ENCODE peak calls at places on chromosomes 7 and 10, in six cellular contexts. P, W, O, E, R and V are unnamed samples.

GRCh38 chr10:6737080-6737641 is 157.1 kb upstream of the PRKCQ start:
- DNase-seq in P (no peak), W (no peak), O (no peak), E (no peak), R (no peak), V (no peak)

GRCh38 chr10:27819781-27820531 is 74.3 kb upstream of the MKX start:
- DNase-seq in P (no peak), W (no peak), O (no peak), E (peak; percentile 58), R (peak; percentile 53), V (no peak)

GRCh38 chr10:77290528-77291155 is 347.0 kb downstream of the KCNMA1 start:
- DNase-seq in P (no peak), W (no peak), O (no peak), E (peak; percentile 70), R (no peak), V (no peak)

GRCh38 chr7:75884401-75884800 is 5.6 kb downstream of the RHBDD2 start:
- DNase-seq in P (no peak), W (no peak), O (no peak), E (no peak), R (no peak), V (no peak)

GRCh38 chr10:14523286-14523685 is 192.6 kb upstream of the FRMD4A start:
- DNase-seq in P (no peak), W (no peak), O (no peak), E (no peak), R (no peak), V (no peak)

GRCh38 chr10:109823196-109823595 is 100.1 kb downstream of the XPNPEP1 start:
- DNase-seq in P (no peak), W (no peak), O (no peak), E (no peak), R (no peak), V (no peak)

GRCh38 chr10:75208177-75208576 is 2.4 kb upstream of the VDAC2 start:
- DNase-seq in P (no peak), W (no peak), O (no peak), E (peak; percentile 40), R (no peak), V (no peak)

GRCh38 chr7:106770191-106770590 is 94.9 kb upstream of the PIK3CG start:
- DNase-seq in P (no peak), W (no peak), O (no peak), E (peak; percentile 63), R (no peak), V (no peak)

GRCh38 chr10:72107325-72108003 is 19.1 kb upstream of the SPOCK2 start:
- DNase-seq in P (no peak), W (no peak), O (no peak), E (no peak), R (no peak), V (no peak)

GRCh38 chr10:93465806-93466675 is 16.1 kb downstream of the MYOF start:
- DNase-seq in P (no peak), W (no peak), O (peak; percentile 39), E (peak; percentile 88), R (peak; percentile 74), V (no peak)

GRCh38 chr7:131674131-131674530 is 117.7 kb upstream of the PODXL start:
- DNase-seq in P (no peak), W (no peak), O (no peak), E (no peak), R (no peak), V (no peak)

GRCh38 chr7:30877010-30877740 is 34.5 kb upstream of the AQP1 start:
- DNase-seq in P (no peak), W (no peak), O (no peak), E (no peak), R (no peak), V (no peak)

GRCh38 chr7:4131043-4131442 is 551.1 kb upstream of the FOXK1 start:
- DNase-seq in P (no peak), W (no peak), O (no peak), E (no peak), R (no peak), V (no peak)

GRCh38 chr10:37654466-37654865 is 202.9 kb downstream of the ZNF248 start:
- DNase-seq in P (no peak), W (no peak), O (no peak), E (no peak), R (no peak), V (no peak)

GRCh38 chr10:28256776-28257175 is 46.1 kb downstream of the MPP7 start:
- DNase-seq in P (no peak), W (no peak), O (no peak), E (no peak), R (no peak), V (no peak)

GRCh38 chr7:132133501-132133900 is 442.8 kb downstream of the PLXNA4 start:
- DNase-seq in P (no peak), W (no peak), O (no peak), E (no peak), R (no peak), V (no peak)

GRCh38 chr7:112167144-112167543 is 39.1 kb downstream of the DOCK4 start:
- DNase-seq in P (no peak), W (no peak), O (no peak), E (no peak), R (no peak), V (no peak)

GRCh38 chr10:53395449-53395848 is 622.9 kb upstream of the MBL2 start:
- DNase-seq in P (no peak), W (no peak), O (no peak), E (no peak), R (no peak), V (no peak)

GRCh38 chr10:13939391-13939790 is 352.6 kb downstream of the PRPF18 start:
- DNase-seq in P (no peak), W (no peak), O (no peak), E (peak; percentile 67), R (no peak), V (no peak)

GRCh38 chr7:96408881-96409280 is 87.0 kb upstream of the SLC25A13 start:
- DNase-seq in P (no peak), W (no peak), O (no peak), E (no peak), R (no peak), V (no peak)

GRCh38 chr7:98283127-98283886 is 1.8 kb downstream of the BRI3 start:
- DNase-seq in P (no peak), W (no peak), O (no peak), E (peak; percentile 41), R (no peak), V (no peak)

GRCh38 chr10:75658036-75658435 is 226.6 kb downstream of the LRMDA start:
- DNase-seq in P (no peak), W (no peak), O (no peak), E (no peak), R (no peak), V (no peak)

GRCh38 chr7:143390098-143390772 is 9.1 kb downstream of the ZYX start:
- DNase-seq in P (no peak), W (no peak), O (no peak), E (no peak), R (no peak), V (no peak)

GRCh38 chr7:34735526-34735925 is 77.5 kb downstream of the NPSR1 start:
- DNase-seq in P (no peak), W (no peak), O (no peak), E (no peak), R (no peak), V (no peak)

GRCh38 chr7:4861673-4862072 is at the start of gene PAPOLB:
- DNase-seq in P (no peak), W (no peak), O (no peak), E (no peak), R (no peak), V (no peak)

GRCh38 chr7:156751319-156751718 is 110.7 kb downstream of the RNF32 start:
- DNase-seq in P (no peak), W (no peak), O (no peak), E (peak; percentile 30), R (no peak), V (no peak)

GRCh38 chr10:34254596-34254995 is 560.5 kb downstream of the PARD3 start:
- DNase-seq in P (no peak), W (peak; percentile 55), O (no peak), E (no peak), R (no peak), V (no peak)

GRCh38 chr10:104622598-104623209 is 18.4 kb upstream of the SORCS3 start:
- DNase-seq in P (no peak), W (no peak), O (no peak), E (no peak), R (no peak), V (peak; percentile 7)

GRCh38 chr10:86652361-86653202 is 1.8 kb upstream of the OPN4 start:
- DNase-seq in P (no peak), W (no peak), O (peak; percentile 72), E (no peak), R (no peak), V (peak; percentile 73)

GRCh38 chr7:131600578-131600977 is 44.1 kb upstream of the PODXL start:
- DNase-seq in P (no peak), W (no peak), O (no peak), E (no peak), R (no peak), V (no peak)

GRCh38 chr10:116989439-116989838 is 15.5 kb downstream of the SHTN1 start:
- DNase-seq in P (no peak), W (no peak), O (no peak), E (no peak), R (no peak), V (no peak)

GRCh38 chr10:132539431-132539839 is 1.8 kb downstream of the INPP5A start:
- DNase-seq in P (no peak), W (no peak), O (no peak), E (no peak), R (no peak), V (no peak)

GRCh38 chr7:30977896-30978564 is 14.3 kb downstream of the GHRHR start:
- DNase-seq in P (peak; percentile 22), W (no peak), O (peak; percentile 41), E (no peak), R (no peak), V (no peak)

GRCh38 chr10:86167762-86168128 is 198.8 kb downstream of the GRID1 start:
- DNase-seq in P (no peak), W (no peak), O (no peak), E (no peak), R (no peak), V (no peak)

GRCh38 chr10:35993816-35994515 is 351.9 kb upstream of the FZD8 start:
- DNase-seq in P (no peak), W (no peak), O (no peak), E (no peak), R (no peak), V (no peak)

GRCh38 chr7:18693401-18693800 is 197.9 kb downstream of the HDAC9 start:
- DNase-seq in P (no peak), W (no peak), O (no peak), E (peak; percentile 73), R (no peak), V (no peak)

GRCh38 chr10:76113952-76114351 is 682.5 kb downstream of the LRMDA start:
- DNase-seq in P (no peak), W (no peak), O (no peak), E (no peak), R (no peak), V (no peak)

GRCh38 chr7:66950311-66950710 is 29.3 kb downstream of the TMEM248 start:
- DNase-seq in P (no peak), W (no peak), O (no peak), E (no peak), R (no peak), V (no peak)

GRCh38 chr10:28250782-28251181 is 52.1 kb downstream of the MPP7 start:
- DNase-seq in P (no peak), W (no peak), O (peak; percentile 12), E (no peak), R (no peak), V (no peak)